ENCODE peak calls at places on chromosomes 1 and 21, in four cellular contexts. One of them, this sample, is unnamed.

GRCh38 chr1:74689800-74690696 is 16.5 kb upstream of the ERICH3 start:
- DNase-seq in lower lobe of right lung: no peak
- DNase-seq in A172: peak
- DNase-seq in foreskin melanocyte: peak
- DNase-seq in this sample: no peak

GRCh38 chr1:237804516-237804915 is 86.2 kb downstream of the ZP4 start:
- DNase-seq in foreskin melanocyte: no peak
- DNase-seq in A172: no peak
- DNase-seq in lower lobe of right lung: no peak
- DNase-seq in this sample: no peak

GRCh38 chr1:161071886-161072371 is 2.2 kb upstream of the ARHGAP30 start:
- DNase-seq in foreskin melanocyte: no peak
- DNase-seq in A172: peak
- DNase-seq in lower lobe of right lung: peak
- DNase-seq in this sample: no peak

GRCh38 chr1:160781914-160782689 is 13.9 kb upstream of the LY9 start:
- DNase-seq in lower lobe of right lung: no peak
- DNase-seq in foreskin melanocyte: no peak
- DNase-seq in A172: no peak
- DNase-seq in this sample: no peak

GRCh38 chr1:221913351-221913750 is 171.5 kb upstream of the DUSP10 start:
- DNase-seq in foreskin melanocyte: no peak
- DNase-seq in lower lobe of right lung: no peak
- DNase-seq in A172: peak
- DNase-seq in this sample: no peak

GRCh38 chr1:114227059-114227458 is 73.4 kb upstream of the SYT6 start:
- DNase-seq in A172: no peak
- DNase-seq in foreskin melanocyte: no peak
- DNase-seq in lower lobe of right lung: no peak
- DNase-seq in this sample: no peak

GRCh38 chr21:39788383-39788782 is 43.4 kb downstream of the IGSF5 start:
- DNase-seq in lower lobe of right lung: peak
- DNase-seq in foreskin melanocyte: peak
- DNase-seq in A172: peak
- DNase-seq in this sample: peak

GRCh38 chr1:44707112-44707881 is 23.7 kb downstream of the RNU5D-1 start:
- DNase-seq in lower lobe of right lung: no peak
- DNase-seq in A172: peak
- DNase-seq in foreskin melanocyte: no peak
- DNase-seq in this sample: peak

GRCh38 chr1:12387641-12388040 is 157.8 kb downstream of the VPS13D start:
- DNase-seq in lower lobe of right lung: no peak
- DNase-seq in A172: peak
- DNase-seq in foreskin melanocyte: no peak
- DNase-seq in this sample: no peak

GRCh38 chr1:3403388-3404179 is 50.9 kb upstream of the ARHGEF16 start:
- DNase-seq in lower lobe of right lung: no peak
- DNase-seq in A172: peak
- DNase-seq in foreskin melanocyte: no peak
- DNase-seq in this sample: no peak

GRCh38 chr1:166944186-166944967 is 31.0 kb downstream of the ILDR2 start:
- DNase-seq in foreskin melanocyte: no peak
- DNase-seq in lower lobe of right lung: no peak
- DNase-seq in A172: peak
- DNase-seq in this sample: peak

GRCh38 chr1:3312894-3313578 is 141.4 kb upstream of the ARHGEF16 start:
- DNase-seq in lower lobe of right lung: peak
- DNase-seq in A172: peak
- DNase-seq in foreskin melanocyte: peak
- DNase-seq in this sample: peak

GRCh38 chr1:213934642-213935041 is 53.1 kb upstream of the PROX1 start:
- DNase-seq in A172: peak
- DNase-seq in foreskin melanocyte: no peak
- DNase-seq in lower lobe of right lung: peak
- DNase-seq in this sample: peak

GRCh38 chr1:90501281-90501680 is 215.8 kb downstream of the BARHL2 start:
- DNase-seq in A172: no peak
- DNase-seq in lower lobe of right lung: no peak
- DNase-seq in foreskin melanocyte: no peak
- DNase-seq in this sample: no peak

GRCh38 chr1:201290551-201290950 is 7.2 kb downstream of the PKP1 start:
- DNase-seq in lower lobe of right lung: no peak
- DNase-seq in foreskin melanocyte: no peak
- DNase-seq in A172: no peak
- DNase-seq in this sample: no peak

GRCh38 chr1:18716112-18716784 is 85.6 kb downstream of the PAX7 start:
- DNase-seq in foreskin melanocyte: no peak
- DNase-seq in lower lobe of right lung: no peak
- DNase-seq in A172: no peak
- DNase-seq in this sample: no peak

This sample was measured in kidney epithelial cell.